ENCODE peak calls at places on chromosomes 4 and X, in ten cellular contexts. L, A, O, J, X, R, P, I, N and G are unnamed samples.

GRCh38 chr4:74934822-74935326 is 2.0 kb downstream of the PARM1 start:
- DNase-seq in P (no peak), O (no peak), N (no peak), A (no peak), J (no peak), I (no peak), R (peak; percentile 22), L (no peak), X (peak; percentile 19), G (no peak)

GRCh38 chr4:40937140-40937725 is 187.5 kb downstream of the NSUN7 start:
- DNase-seq in A (no peak), R (no peak), P (no peak), J (no peak), X (no peak), N (no peak), O (no peak), I (no peak), L (no peak), G (no peak)

GRCh38 chr4:48268956-48269860 is at the start of gene TEC:
- DNase-seq in O (peak; percentile 56), R (no peak), N (no peak), L (peak; percentile 50), J (peak; percentile 17), A (peak; percentile 15), P (peak; percentile 40), X (peak; percentile 44), I (peak; percentile 59), G (peak; percentile 27)

GRCh38 chrX:129795584-129795983 is 15.8 kb downstream of the SASH3 start:
- DNase-seq in O (no peak), J (no peak), P (no peak), L (no peak), I (no peak), X (no peak), N (no peak), A (no peak), R (no peak), G (no peak)

GRCh38 chr4:151292038-151292437 is 15.1 kb downstream of the PRSS48 start:
- DNase-seq in R (no peak), L (no peak), A (no peak), O (no peak), X (no peak), I (no peak), N (no peak), J (no peak), P (no peak), G (no peak)

GRCh38 chr4:7929530-7929951 is 10.1 kb downstream of the AFAP1 start:
- DNase-seq in O (no peak), I (no peak), A (peak; percentile 88), P (no peak), N (peak; percentile 65), X (no peak), J (peak; percentile 25), L (peak; percentile 68), R (no peak), G (no peak)

GRCh38 chr4:147029296-147029695 is 83.6 kb upstream of the TTC29 start:
- DNase-seq in J (no peak), X (no peak), R (no peak), P (no peak), N (no peak), L (no peak), O (no peak), I (no peak), A (no peak), G (no peak)

GRCh38 chrX:18549643-18550042 is 122.3 kb downstream of the RS1 start:
- DNase-seq in I (no peak), N (no peak), A (peak; percentile 7), O (no peak), J (no peak), R (no peak), P (no peak), L (no peak), X (no peak), G (no peak)

GRCh38 chrX:150941580-150941979 is 41.6 kb upstream of the HMGB3 start:
- DNase-seq in X (no peak), R (no peak), O (no peak), L (no peak), A (no peak), I (no peak), N (no peak), P (no peak), J (no peak), G (no peak)

GRCh38 chrX:22247169-22247568 is 25.5 kb upstream of the CBLL2 start:
- DNase-seq in I (no peak), R (no peak), X (no peak), P (no peak), L (no peak), J (no peak), O (no peak), N (peak; percentile 23), A (peak; percentile 20), G (no peak)

GRCh38 chrX:39398215-39398972 is 597.1 kb downstream of the MID1IP1 start:
- DNase-seq in O (no peak), I (no peak), J (no peak), A (no peak), L (no peak), N (no peak), P (no peak), R (no peak), X (no peak), G (no peak)

GRCh38 chr4:89665662-89666061 is 171.3 kb downstream of the SNCA start:
- DNase-seq in P (no peak), O (no peak), R (no peak), J (no peak), I (no peak), X (no peak), A (peak; percentile 48), N (no peak), L (no peak), G (no peak)

GRCh38 chr4:140097572-140097971 is 56.4 kb downstream of the MAML3 start:
- DNase-seq in J (no peak), O (no peak), L (no peak), A (peak; percentile 53), N (no peak), P (no peak), I (no peak), R (no peak), X (no peak), G (no peak)

DNA sequence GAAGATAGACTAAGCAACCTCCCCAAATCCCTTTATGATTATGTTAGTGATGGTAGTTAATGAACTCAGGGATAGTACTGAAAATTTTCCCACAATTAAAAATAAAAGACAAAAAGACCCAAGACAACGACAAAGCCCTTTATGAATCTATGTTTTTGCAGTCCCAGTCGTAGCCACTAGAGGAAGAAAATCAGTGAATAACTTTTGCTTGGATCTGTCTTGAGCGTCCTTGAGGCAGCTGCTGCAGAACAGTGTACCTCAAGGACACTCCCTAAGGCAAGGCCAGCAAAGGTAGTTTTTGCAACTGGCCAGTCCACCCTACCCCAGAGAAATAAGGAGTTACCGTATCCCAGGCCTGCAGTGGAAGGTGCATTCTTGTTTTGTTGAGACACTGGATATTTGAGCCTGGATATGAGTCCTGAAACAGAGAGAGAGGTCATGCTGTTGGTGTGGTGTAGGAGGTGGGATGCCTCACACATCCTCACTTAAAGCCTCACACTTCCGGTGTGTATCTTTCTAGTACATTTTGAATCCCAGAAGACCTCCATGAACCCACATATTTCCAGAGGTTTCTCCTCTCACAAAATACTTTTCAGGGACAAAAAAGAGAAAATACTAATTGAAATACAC is 8.7 kb upstream of the TIMM8A start:
- DNase-seq in A (no peak), N (no peak), P (no peak), R (no peak), L (no peak), J (no peak), X (no peak), I (no peak), O (peak; percentile 19), G (no peak)
- TF ChIP-seq CTCF in A (peak; percentile 22), N (no peak), P (peak; percentile 19), R (no peak), L (no peak), J (peak; percentile 33), X (no peak), I (no peak), O (peak; percentile 37), G (peak; percentile 12)

GRCh38 chr4:64824591-64824990 is 415.3 kb upstream of the TECRL start:
- DNase-seq in N (no peak), P (no peak), I (no peak), J (no peak), A (no peak), X (no peak), O (no peak), L (no peak), R (no peak), G (no peak)

GRCh38 chr4:64822405-64822804 is 413.2 kb upstream of the TECRL start:
- DNase-seq in R (no peak), L (no peak), X (no peak), J (no peak), N (no peak), O (no peak), P (no peak), I (no peak), A (no peak), G (no peak)

GRCh38 chr4:64821612-64822011 is 412.4 kb upstream of the TECRL start:
- DNase-seq in I (no peak), N (no peak), L (no peak), X (no peak), P (no peak), R (no peak), A (no peak), O (no peak), J (no peak), G (no peak)
- TF ChIP-seq CTCF in I (no peak), N (no peak), L (no peak), X (no peak), P (no peak), R (no peak), A (no peak), O (no peak), J (no peak), G (no peak)

DNA sequence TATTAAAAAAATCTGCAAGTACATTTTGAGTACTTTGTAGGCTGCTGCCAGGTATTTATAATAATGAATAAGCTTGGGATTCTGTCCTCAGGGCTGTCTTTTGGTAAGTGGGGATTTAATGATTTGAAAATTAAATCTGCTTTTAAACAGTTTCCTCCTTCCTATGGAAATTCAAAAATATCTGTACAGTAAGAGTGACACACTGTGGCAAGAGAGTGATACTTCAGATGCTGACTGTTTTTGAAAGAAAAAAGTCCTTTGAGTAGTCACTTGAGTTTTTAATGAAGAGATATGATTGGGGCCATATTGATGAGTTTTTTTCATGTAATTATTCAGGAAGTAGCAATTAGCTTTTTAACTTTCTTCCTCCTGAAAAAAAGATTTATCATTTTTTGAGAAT is 49.2 kb downstream of the SMARCAD1 start:
- DNase-seq in L (no peak), I (no peak), N (no peak), X (no peak), R (no peak), P (no peak), O (peak; percentile 8), A (no peak), J (no peak), G (no peak)
- TF ChIP-seq CTCF in L (no peak), I (no peak), N (peak; percentile 55), X (peak; percentile 26), R (no peak), P (peak; percentile 40), O (peak; percentile 21), A (no peak), J (no peak), G (peak; percentile 48)

DNA sequence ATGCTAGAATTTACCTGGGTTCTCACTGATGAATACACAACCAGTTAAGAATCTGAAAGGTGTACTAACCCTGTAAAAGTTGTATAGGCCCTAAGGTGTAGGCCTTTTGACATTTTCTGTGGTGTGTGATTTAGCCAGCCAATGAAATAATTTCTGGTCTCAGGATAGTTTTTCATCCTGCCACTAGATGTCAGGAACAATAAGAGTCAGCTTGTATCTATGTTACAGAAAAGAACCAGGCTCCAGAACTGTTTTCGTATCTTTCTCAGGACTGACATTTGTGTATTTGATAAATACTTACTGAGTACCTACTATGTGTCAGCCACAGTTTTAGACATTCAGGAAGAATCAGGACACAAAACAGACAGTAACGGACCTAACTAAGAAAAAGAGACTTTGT is 673.6 kb upstream of the TENM3 start:
- DNase-seq in A (peak; percentile 36), I (no peak), N (peak; percentile 29), R (no peak), O (peak; percentile 73), L (no peak), J (no peak), P (peak; percentile 51), X (peak; percentile 57), G (peak; percentile 20)
- TF ChIP-seq CTCF in A (no peak), I (no peak), N (peak; percentile 80), R (peak; percentile 17), O (peak; percentile 76), L (no peak), J (peak; percentile 63), P (peak; percentile 23), X (no peak), G (peak; percentile 64)